ENCODE peak calls at places on chromosome 14, in eight cellular contexts. One of them, this sample, is unnamed.
A peak's percentile ranks its signal among the peaks of the same experiment; 100 is the strongest.

GRCh38 chr14:65027127-65027799 is 40.6 kb downstream of the FNTB start:
- DNase-seq in esophagus squamous epithelium: no peak
- DNase-seq in PC-3: peak; percentile 29
- DNase-seq in SK-N-SH: no peak
- DNase-seq in heart right ventricle: no peak
- DNase-seq in astrocyte: no peak
- DNase-seq in tibial nerve: no peak
- DNase-seq in testis: no peak
- DNase-seq in this sample: no peak

GRCh38 chr14:59464651-59465569 is at the start of gene GPR135:
- DNase-seq in esophagus squamous epithelium: no peak
- DNase-seq in PC-3: peak; percentile 87
- DNase-seq in SK-N-SH: peak; percentile 86
- DNase-seq in heart right ventricle: peak; percentile 56
- DNase-seq in astrocyte: peak; percentile 62
- DNase-seq in tibial nerve: peak; percentile 40
- DNase-seq in testis: peak; percentile 72
- DNase-seq in this sample: peak; percentile 45

GRCh38 chr14:93954900-93955891 is 21.2 kb downstream of the ASB2 start:
- DNase-seq in esophagus squamous epithelium: peak; percentile 26
- DNase-seq in PC-3: no peak
- DNase-seq in SK-N-SH: peak; percentile 37
- DNase-seq in heart right ventricle: no peak
- DNase-seq in astrocyte: no peak
- DNase-seq in tibial nerve: no peak
- DNase-seq in testis: no peak
- DNase-seq in this sample: no peak

GRCh38 chr14:96662116-96662901 is 134.9 kb upstream of the VRK1 start:
- DNase-seq in esophagus squamous epithelium: no peak
- DNase-seq in PC-3: no peak
- DNase-seq in SK-N-SH: no peak
- DNase-seq in heart right ventricle: no peak
- DNase-seq in astrocyte: peak; percentile 7
- DNase-seq in tibial nerve: no peak
- DNase-seq in testis: no peak
- DNase-seq in this sample: no peak

GRCh38 chr14:55968741-55969140 is 149.5 kb upstream of the PELI2 start:
- DNase-seq in esophagus squamous epithelium: no peak
- DNase-seq in PC-3: peak; percentile 23
- DNase-seq in SK-N-SH: no peak
- DNase-seq in heart right ventricle: no peak
- DNase-seq in astrocyte: peak; percentile 35
- DNase-seq in tibial nerve: no peak
- DNase-seq in testis: no peak
- DNase-seq in this sample: peak; percentile 39

GRCh38 chr14:72894323-72894622 is 372 bp upstream of the DPF3 start:
- DNase-seq in esophagus squamous epithelium: no peak
- DNase-seq in PC-3: no peak
- DNase-seq in SK-N-SH: no peak
- DNase-seq in heart right ventricle: no peak
- DNase-seq in astrocyte: no peak
- DNase-seq in tibial nerve: no peak
- DNase-seq in testis: no peak
- DNase-seq in this sample: no peak

GRCh38 chr14:36556811-36557433 is 25.5 kb downstream of the NKX2-8 start:
- DNase-seq in esophagus squamous epithelium: no peak
- DNase-seq in PC-3: peak; percentile 56
- DNase-seq in SK-N-SH: peak; percentile 39
- DNase-seq in heart right ventricle: no peak
- DNase-seq in astrocyte: no peak
- DNase-seq in tibial nerve: no peak
- DNase-seq in testis: peak; percentile 27
- DNase-seq in this sample: peak; percentile 31

GRCh38 chr14:96852823-96853422 is 55.7 kb downstream of the VRK1 start:
- DNase-seq in esophagus squamous epithelium: no peak
- DNase-seq in PC-3: peak; percentile 52
- DNase-seq in SK-N-SH: peak; percentile 16
- DNase-seq in heart right ventricle: no peak
- DNase-seq in astrocyte: peak; percentile 20
- DNase-seq in tibial nerve: no peak
- DNase-seq in testis: peak; percentile 23
- DNase-seq in this sample: peak; percentile 81

GRCh38 chr14:28773917-28774691 is 7.5 kb downstream of the FOXG1 start:
- DNase-seq in esophagus squamous epithelium: no peak
- DNase-seq in PC-3: no peak
- DNase-seq in SK-N-SH: no peak
- DNase-seq in heart right ventricle: no peak
- DNase-seq in astrocyte: peak; percentile 36
- DNase-seq in tibial nerve: no peak
- DNase-seq in testis: peak; percentile 74
- DNase-seq in this sample: peak; percentile 58

GRCh38 chr14:61064866-61065265 is 83.8 kb downstream of the SLC38A6 start:
- DNase-seq in esophagus squamous epithelium: no peak
- DNase-seq in PC-3: no peak
- DNase-seq in SK-N-SH: no peak
- DNase-seq in heart right ventricle: no peak
- DNase-seq in astrocyte: no peak
- DNase-seq in tibial nerve: no peak
- DNase-seq in testis: no peak
- DNase-seq in this sample: no peak

GRCh38 chr14:96962337-96962736 is 165.2 kb downstream of the VRK1 start:
- DNase-seq in esophagus squamous epithelium: no peak
- DNase-seq in PC-3: no peak
- DNase-seq in SK-N-SH: no peak
- DNase-seq in heart right ventricle: no peak
- DNase-seq in astrocyte: no peak
- DNase-seq in tibial nerve: no peak
- DNase-seq in testis: no peak
- DNase-seq in this sample: no peak

GRCh38 chr14:85599939-85600338 is 70.0 kb downstream of the FLRT2 start:
- DNase-seq in esophagus squamous epithelium: no peak
- DNase-seq in PC-3: no peak
- DNase-seq in SK-N-SH: no peak
- DNase-seq in heart right ventricle: no peak
- DNase-seq in astrocyte: peak; percentile 74
- DNase-seq in tibial nerve: no peak
- DNase-seq in testis: no peak
- DNase-seq in this sample: peak; percentile 65

GRCh38 chr14:73239463-73240241 is 2.3 kb downstream of the PAPLN start:
- DNase-seq in esophagus squamous epithelium: no peak
- DNase-seq in PC-3: peak; percentile 47
- DNase-seq in SK-N-SH: peak; percentile 74
- DNase-seq in heart right ventricle: peak; percentile 33
- DNase-seq in astrocyte: peak; percentile 52
- DNase-seq in tibial nerve: peak; percentile 51
- DNase-seq in testis: peak; percentile 83
- DNase-seq in this sample: peak; percentile 75

GRCh38 chr14:90785876-90786450 is 30.3 kb downstream of the TTC7B start:
- DNase-seq in esophagus squamous epithelium: no peak
- DNase-seq in PC-3: no peak
- DNase-seq in SK-N-SH: no peak
- DNase-seq in heart right ventricle: no peak
- DNase-seq in astrocyte: no peak
- DNase-seq in tibial nerve: no peak
- DNase-seq in testis: no peak
- DNase-seq in this sample: no peak

GRCh38 chr14:77574446-77575125 is 41.9 kb downstream of the SPTLC2 start:
- DNase-seq in esophagus squamous epithelium: no peak
- DNase-seq in PC-3: no peak
- DNase-seq in SK-N-SH: no peak
- DNase-seq in heart right ventricle: no peak
- DNase-seq in astrocyte: peak; percentile 22
- DNase-seq in tibial nerve: no peak
- DNase-seq in testis: no peak
- DNase-seq in this sample: no peak

GRCh38 chr14:71155743-71156142 is 248.5 kb downstream of the PCNX1 start:
- DNase-seq in esophagus squamous epithelium: no peak
- DNase-seq in PC-3: no peak
- DNase-seq in SK-N-SH: no peak
- DNase-seq in heart right ventricle: no peak
- DNase-seq in astrocyte: no peak
- DNase-seq in tibial nerve: no peak
- DNase-seq in testis: peak; percentile 47
- DNase-seq in this sample: no peak

GRCh38 chr14:35213143-35213788 is 78.9 kb upstream of the PSMA6 start:
- DNase-seq in esophagus squamous epithelium: no peak
- DNase-seq in PC-3: no peak
- DNase-seq in SK-N-SH: no peak
- DNase-seq in heart right ventricle: no peak
- DNase-seq in astrocyte: no peak
- DNase-seq in tibial nerve: no peak
- DNase-seq in testis: peak; percentile 28
- DNase-seq in this sample: no peak

GRCh38 chr14:95396221-95396620 is 76.5 kb upstream of the CLMN start:
- DNase-seq in esophagus squamous epithelium: no peak
- DNase-seq in PC-3: no peak
- DNase-seq in SK-N-SH: no peak
- DNase-seq in heart right ventricle: no peak
- DNase-seq in astrocyte: no peak
- DNase-seq in tibial nerve: no peak
- DNase-seq in testis: no peak
- DNase-seq in this sample: no peak

GRCh38 chr14:90839024-90839888 is 23.0 kb upstream of the TTC7B start:
- DNase-seq in esophagus squamous epithelium: no peak
- DNase-seq in PC-3: no peak
- DNase-seq in SK-N-SH: no peak
- DNase-seq in heart right ventricle: peak; percentile 81
- DNase-seq in astrocyte: peak; percentile 22
- DNase-seq in tibial nerve: peak; percentile 40
- DNase-seq in testis: peak; percentile 45
- DNase-seq in this sample: peak; percentile 79

GRCh38 chr14:25006961-25007795 is 42.8 kb downstream of the STXBP6 start:
- DNase-seq in esophagus squamous epithelium: no peak
- DNase-seq in PC-3: peak; percentile 62
- DNase-seq in SK-N-SH: no peak
- DNase-seq in heart right ventricle: peak; percentile 7
- DNase-seq in astrocyte: peak; percentile 99
- DNase-seq in tibial nerve: no peak
- DNase-seq in testis: no peak
- DNase-seq in this sample: peak; percentile 92

GRCh38 chr14:25007832-25008231 is 42.1 kb downstream of the STXBP6 start:
- DNase-seq in esophagus squamous epithelium: no peak
- DNase-seq in PC-3: no peak
- DNase-seq in SK-N-SH: no peak
- DNase-seq in heart right ventricle: peak; percentile 10
- DNase-seq in astrocyte: no peak
- DNase-seq in tibial nerve: no peak
- DNase-seq in testis: peak; percentile 16
- DNase-seq in this sample: no peak

GRCh38 chr14:25010471-25010870 is 39.5 kb downstream of the STXBP6 start:
- DNase-seq in esophagus squamous epithelium: no peak
- DNase-seq in PC-3: no peak
- DNase-seq in SK-N-SH: no peak
- DNase-seq in heart right ventricle: no peak
- DNase-seq in astrocyte: no peak
- DNase-seq in tibial nerve: no peak
- DNase-seq in testis: no peak
- DNase-seq in this sample: no peak

GRCh38 chr14:25011095-25011494 is 38.9 kb downstream of the STXBP6 start:
- DNase-seq in esophagus squamous epithelium: no peak
- DNase-seq in PC-3: no peak
- DNase-seq in SK-N-SH: no peak
- DNase-seq in heart right ventricle: no peak
- DNase-seq in astrocyte: no peak
- DNase-seq in tibial nerve: no peak
- DNase-seq in testis: no peak
- DNase-seq in this sample: no peak

GRCh38 chr14:25009891-25010290 is 40.1 kb downstream of the STXBP6 start:
- DNase-seq in esophagus squamous epithelium: no peak
- DNase-seq in PC-3: no peak
- DNase-seq in SK-N-SH: no peak
- DNase-seq in heart right ventricle: no peak
- DNase-seq in astrocyte: peak; percentile 80
- DNase-seq in tibial nerve: no peak
- DNase-seq in testis: no peak
- DNase-seq in this sample: peak; percentile 53
- H3K4me3 ChIP-seq in esophagus squamous epithelium: no peak overlapping the region
- H3K4me3 ChIP-seq in PC-3: no peak overlapping the region
- H3K4me3 ChIP-seq in SK-N-SH: no peak overlapping the region
- H3K4me3 ChIP-seq in heart right ventricle: no peak overlapping the region
- H3K4me3 ChIP-seq in astrocyte: peak overlapping the region; percentile 30
- H3K4me3 ChIP-seq in tibial nerve: no peak overlapping the region
- H3K4me3 ChIP-seq in testis: no peak overlapping the region
- H3K4me3 ChIP-seq in this sample: no peak overlapping the region

GRCh38 chr14:100322138-100322957 is 791 bp upstream of the SLC25A47 start:
- DNase-seq in esophagus squamous epithelium: no peak
- DNase-seq in PC-3: no peak
- DNase-seq in SK-N-SH: no peak
- DNase-seq in heart right ventricle: no peak
- DNase-seq in astrocyte: no peak
- DNase-seq in tibial nerve: no peak
- DNase-seq in testis: no peak
- DNase-seq in this sample: no peak
- TF ChIP-seq CTCF in esophagus squamous epithelium: no peak
- TF ChIP-seq CTCF in PC-3: no peak
- TF ChIP-seq CTCF in SK-N-SH: no peak
- TF ChIP-seq CTCF in heart right ventricle: no peak
- TF ChIP-seq CTCF in astrocyte: no peak
- TF ChIP-seq CTCF in tibial nerve: no peak
- TF ChIP-seq CTCF in testis: no peak
- TF ChIP-seq CTCF in this sample: no peak

DNA sequence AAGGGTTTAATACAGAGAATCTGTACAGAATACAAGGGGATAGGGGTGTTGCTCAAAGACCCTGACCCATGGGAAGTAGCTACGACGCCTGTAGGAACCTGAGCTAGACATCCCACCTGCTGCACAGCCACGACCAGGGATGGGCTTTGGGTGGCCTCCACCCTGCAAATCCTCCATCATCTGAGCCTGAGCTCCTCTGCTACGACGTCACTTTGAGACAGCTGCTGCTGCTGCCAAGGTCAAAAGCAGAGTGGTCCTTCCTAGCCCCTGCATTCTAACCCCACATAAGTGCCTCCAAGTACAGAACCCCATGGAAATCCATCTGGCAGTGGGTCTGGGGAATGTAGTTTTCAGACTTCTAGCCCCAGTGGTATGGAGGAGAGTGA is 43.7 kb downstream of the JAG2 start:
- DNase-seq in esophagus squamous epithelium: no peak
- DNase-seq in PC-3: no peak
- DNase-seq in SK-N-SH: no peak
- DNase-seq in heart right ventricle: no peak
- DNase-seq in astrocyte: no peak
- DNase-seq in tibial nerve: no peak
- DNase-seq in testis: peak; percentile 4
- DNase-seq in this sample: no peak
- H3K4me3 ChIP-seq in esophagus squamous epithelium: no peak overlapping the region
- H3K4me3 ChIP-seq in PC-3: no peak overlapping the region
- H3K4me3 ChIP-seq in SK-N-SH: no peak overlapping the region
- H3K4me3 ChIP-seq in heart right ventricle: no peak overlapping the region
- H3K4me3 ChIP-seq in astrocyte: no peak overlapping the region
- H3K4me3 ChIP-seq in tibial nerve: no peak overlapping the region
- H3K4me3 ChIP-seq in testis: no peak overlapping the region
- H3K4me3 ChIP-seq in this sample: no peak overlapping the region

DNA sequence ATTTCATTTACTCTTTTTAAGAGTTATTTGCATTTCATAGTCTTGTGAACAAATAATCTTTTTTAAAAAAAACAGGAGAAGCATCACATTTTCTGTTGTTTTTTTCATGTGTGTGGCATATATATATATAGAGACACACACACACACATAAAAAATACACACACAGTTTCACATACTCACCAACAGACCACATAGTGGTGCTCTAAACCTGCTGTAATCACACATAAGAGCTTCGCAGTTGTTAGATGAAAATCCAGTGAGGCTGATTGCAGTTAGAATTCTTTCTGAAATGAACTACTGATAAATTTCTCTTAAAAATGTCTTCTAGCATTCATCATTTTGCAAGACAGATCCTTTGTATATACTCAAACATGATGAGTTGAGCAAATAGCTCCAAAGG is 434.2 kb upstream of the STXBP6 start:
- DNase-seq in esophagus squamous epithelium: no peak
- DNase-seq in PC-3: no peak
- DNase-seq in SK-N-SH: no peak
- DNase-seq in heart right ventricle: no peak
- DNase-seq in astrocyte: no peak
- DNase-seq in tibial nerve: no peak
- DNase-seq in testis: no peak
- DNase-seq in this sample: no peak
- TF ChIP-seq CTCF in esophagus squamous epithelium: no peak
- TF ChIP-seq CTCF in PC-3: no peak
- TF ChIP-seq CTCF in SK-N-SH: no peak
- TF ChIP-seq CTCF in heart right ventricle: no peak
- TF ChIP-seq CTCF in astrocyte: no peak
- TF ChIP-seq CTCF in tibial nerve: no peak
- TF ChIP-seq CTCF in testis: no peak
- TF ChIP-seq CTCF in this sample: no peak

This sample was measured in cardiac fibroblast.